ENCODE peak calls at places on chromosomes 4 and X, in four cellular contexts. V, S, J and Q are unnamed samples.

GRCh38 chr4:94472056-94472826 is 20.5 kb downstream of the PDLIM5 start:
- DNase-seq in V (no peak), S (peak), J (no peak), Q (no peak)

GRCh38 chr4:189002475-189002874 is 863.2 kb downstream of the TRIML1 start:
- DNase-seq in V (no peak), S (no peak), J (no peak), Q (no peak)

GRCh38 chr4:127251423-127251822 is 381.3 kb upstream of the INTU start:
- DNase-seq in V (no peak), S (no peak), J (no peak), Q (no peak)

GRCh38 chrX:27307546-27307945 is 155.6 kb downstream of the PPP4R3C start:
- DNase-seq in V (no peak), S (no peak), J (no peak), Q (no peak)

GRCh38 chrX:9880912-9881311 is 86.2 kb upstream of the CLDN34 start:
- DNase-seq in V (no peak), S (no peak), J (no peak), Q (no peak)

GRCh38 chr4:113468165-113469022 is 293.1 kb downstream of the CAMK2D start:
- DNase-seq in V (peak), S (peak), J (no peak), Q (peak)

GRCh38 chrX:119475389-119476101 is 7.3 kb downstream of the SLC25A5 start:
- DNase-seq in V (no peak), S (no peak), J (no peak), Q (no peak)

GRCh38 chr4:98746530-98746929 is 88.1 kb upstream of the TSPAN5 start:
- DNase-seq in V (no peak), S (no peak), J (no peak), Q (no peak)

GRCh38 chr4:42628740-42629139 is 28.2 kb downstream of the ATP8A1 start:
- DNase-seq in V (no peak), S (no peak), J (no peak), Q (no peak)

GRCh38 chrX:10576777-10577444 is 43.5 kb downstream of the MID1 start:
- DNase-seq in V (no peak), S (no peak), J (no peak), Q (no peak)

GRCh38 chr4:14334166-14334565 is 668.1 kb upstream of the CPEB2 start:
- DNase-seq in V (no peak), S (no peak), J (no peak), Q (no peak)

GRCh38 chrX:121356139-121356849 is 308.9 kb downstream of the GLUD2 start:
- DNase-seq in V (no peak), S (no peak), J (no peak), Q (peak)

GRCh38 chrX:132480581-132481203 is 8.1 kb downstream of the MBNL3 start:
- DNase-seq in V (no peak), S (no peak), J (peak), Q (no peak)

GRCh38 chr4:88378691-88379559 is at the start of gene HERC6:
- DNase-seq in V (peak), S (peak), J (peak), Q (peak)

GRCh38 chr4:85860066-85860465 is 385.1 kb downstream of the ARHGAP24 start:
- DNase-seq in V (no peak), S (no peak), J (no peak), Q (no peak)

GRCh38 chrX:91435465-91435864 is 826 bp downstream of the PABPC5 start:
- DNase-seq in V (no peak), S (no peak), J (no peak), Q (no peak)

GRCh38 chr4:6198278-6198677 is 2.1 kb downstream of the JAKMIP1 start:
- DNase-seq in V (no peak), S (no peak), J (no peak), Q (no peak)

GRCh38 chr4:166836865-166837264 is 397.4 kb downstream of the SPOCK3 start:
- DNase-seq in V (no peak), S (no peak), J (no peak), Q (no peak)

GRCh38 chr4:148118628-148119027 is 323.6 kb downstream of the NR3C2 start:
- DNase-seq in V (no peak), S (no peak), J (no peak), Q (no peak)

GRCh38 chr4:89196745-89197144 is 85.4 kb downstream of the TIGD2 start:
- DNase-seq in V (no peak), S (no peak), J (no peak), Q (no peak)

GRCh38 chr4:7326306-7326692 is 108.4 kb downstream of the PSAPL1 start:
- DNase-seq in V (no peak), S (no peak), J (no peak), Q (no peak)

GRCh38 chr4:39947415-39947814 is 30.3 kb downstream of the PDS5A start:
- DNase-seq in V (no peak), S (no peak), J (no peak), Q (no peak)

GRCh38 chrX:52217494-52218160 is 32.9 kb downstream of the MAGED4 start:
- DNase-seq in V (no peak), S (no peak), J (no peak), Q (no peak)

GRCh38 chr4:33080262-33080661 is 2360.1 kb downstream of the PCDH7 start:
- DNase-seq in V (no peak), S (no peak), J (no peak), Q (no peak)

GRCh38 chrX:63657821-63658220 is 127.2 kb downstream of the ARHGEF9 start:
- DNase-seq in V (peak), S (no peak), J (no peak), Q (no peak)

GRCh38 chr4:15197005-15197404 is 194.7 kb downstream of the CPEB2 start:
- DNase-seq in V (no peak), S (no peak), J (no peak), Q (no peak)

GRCh38 chrX:135435139-135435922 is 13.6 kb downstream of the SMIM10L2A start:
- DNase-seq in V (no peak), S (no peak), J (no peak), Q (no peak)

GRCh38 chr4:56448301-56448700 is 12.2 kb downstream of the PAICS start:
- DNase-seq in V (no peak), S (no peak), J (no peak), Q (no peak)

GRCh38 chr4:7960017-7960789 is 20.5 kb upstream of the AFAP1 start:
- DNase-seq in V (no peak), S (no peak), J (no peak), Q (peak)

GRCh38 chr4:106522839-106523238 is 154.3 kb upstream of the GIMD1 start:
- DNase-seq in V (no peak), S (no peak), J (no peak), Q (no peak)

GRCh38 chr4:173590697-173591096 is 60.7 kb upstream of the HAND2 start:
- DNase-seq in V (no peak), S (no peak), J (no peak), Q (no peak)

GRCh38 chrX:57929373-57929772 is 19.1 kb upstream of the ZXDA start:
- DNase-seq in V (no peak), S (no peak), J (no peak), Q (peak)

GRCh38 chrX:139094671-139095592 is 383.4 kb upstream of the FGF13 start:
- DNase-seq in V (no peak), S (no peak), J (no peak), Q (no peak)

GRCh38 chrX:110442631-110443030 is 84.0 kb downstream of the RTL9 start:
- DNase-seq in V (no peak), S (peak), J (no peak), Q (no peak)

GRCh38 chrX:152220612-152221011 is 82.2 kb upstream of the MAGEA10 start:
- DNase-seq in V (no peak), S (no peak), J (no peak), Q (no peak)